ENCODE peak calls at places on chromosomes 7 and 10, in five cellular contexts. A is psoas muscle, W is A549, O is fibroblast of pulmonary artery, Y is OCI-LY7. M is an unnamed sample.

GRCh38 chr10:3874988-3875841 is 90.2 kb upstream of the KLF6 start:
- DNase-seq in W (no peak), Y (peak), A (no peak), O (no peak), M (no peak)

GRCh38 chr10:4280481-4281206 is 495.6 kb upstream of the KLF6 start:
- DNase-seq in Y (no peak), W (no peak), O (peak), A (no peak), M (no peak)

GRCh38 chr7:80225361-80225760 is 90.7 kb downstream of the GNAI1 start:
- DNase-seq in A (no peak), O (peak), W (no peak), Y (no peak), M (no peak)

GRCh38 chr7:75042299-75042698 is 31.3 kb downstream of the RCC1L start:
- DNase-seq in A (no peak), W (no peak), O (no peak), Y (no peak), M (peak)

GRCh38 chr10:103458720-103459119 is at the start of gene CALHM1:
- DNase-seq in W (no peak), A (no peak), Y (peak), O (no peak), M (no peak)

GRCh38 chr10:125985557-125986246 is 89.3 kb downstream of the FANK1 start:
- DNase-seq in W (no peak), O (no peak), A (no peak), Y (no peak), M (no peak)

GRCh38 chr7:50674299-50674698 is 108.4 kb downstream of the GRB10 start:
- DNase-seq in Y (no peak), O (no peak), W (no peak), A (no peak), M (no peak)

GRCh38 chr7:142002179-142002578 is 6.5 kb downstream of the MGAM start:
- DNase-seq in A (no peak), Y (no peak), W (no peak), O (no peak), M (no peak)

GRCh38 chr7:86933295-86933845 is 126.1 kb downstream of the ELAPOR2 start:
- DNase-seq in Y (no peak), W (no peak), O (no peak), A (no peak), M (no peak)

GRCh38 chr10:12479924-12480323 is 130.6 kb downstream of the CAMK1D start:
- DNase-seq in Y (no peak), O (no peak), W (no peak), A (no peak), M (no peak)

GRCh38 chr10:80104066-80104926 is 25.8 kb downstream of the TMEM254 start:
- DNase-seq in O (peak), Y (no peak), W (no peak), A (peak), M (no peak)

GRCh38 chr7:1458676-1459511 is at the start of gene MICALL2:
- DNase-seq in O (peak), Y (peak), W (peak), A (peak), M (peak)

GRCh38 chr10:102796407-102797176 is 40.6 kb downstream of the CYP17A1 start:
- DNase-seq in Y (peak), W (no peak), O (peak), A (peak), M (peak)

GRCh38 chr7:103690576-103690975 is 244.6 kb upstream of the SLC26A5 start:
- DNase-seq in W (no peak), A (no peak), O (no peak), Y (no peak), M (no peak)

GRCh38 chr7:157389951-157390730 is 53.3 kb downstream of the DNAJB6 start:
- DNase-seq in W (no peak), Y (no peak), A (no peak), O (peak), M (no peak)

GRCh38 chr10:125369382-125370326 is 209.3 kb upstream of the CTBP2 start:
- DNase-seq in O (no peak), A (no peak), Y (no peak), W (no peak), M (no peak)

GRCh38 chr10:101614957-101615759 is 27.0 kb downstream of the DPCD start:
- DNase-seq in A (no peak), O (no peak), Y (no peak), W (no peak), M (peak)

GRCh38 chr10:92688927-92689662 is 660 bp upstream of the HHEX start:
- DNase-seq in A (peak), W (peak), O (peak), Y (peak), M (peak)

GRCh38 chr7:106617860-106618259 is 43.1 kb downstream of the CCDC71L start:
- DNase-seq in Y (no peak), W (no peak), O (no peak), A (no peak), M (no peak)

GRCh38 chr10:93495654-93496321 is 624 bp upstream of the CEP55 start:
- DNase-seq in W (peak), A (peak), Y (peak), O (no peak), M (peak)

GRCh38 chr10:46229144-46229563 is 57.6 kb upstream of the ANTXRL start:
- DNase-seq in W (peak), O (no peak), Y (peak), A (no peak), M (no peak)

GRCh38 chr7:125563557-125563956 is 633.9 kb upstream of the POT1 start:
- DNase-seq in O (no peak), A (no peak), W (no peak), Y (no peak), M (peak)

GRCh38 chr7:153584132-153584531 is 468.1 kb upstream of the DPP6 start:
- DNase-seq in O (no peak), A (no peak), W (no peak), Y (no peak), M (no peak)

GRCh38 chr7:17347426-17347825 is 49.0 kb downstream of the AHR start:
- DNase-seq in W (no peak), O (peak), Y (no peak), A (no peak), M (no peak)

GRCh38 chr10:44806895-44807294 is 104.2 kb upstream of the TMEM72 start:
- DNase-seq in O (no peak), Y (no peak), W (no peak), A (no peak), M (no peak)

GRCh38 chr10:101031796-101032636 is 982 bp downstream of the SFXN3 start:
- DNase-seq in W (peak), A (peak), O (peak), Y (no peak), M (peak)

GRCh38 chr7:32670105-32670504 is 174.8 kb downstream of the AVL9 start:
- DNase-seq in Y (no peak), A (no peak), O (peak), W (peak), M (no peak)

GRCh38 chr7:91182819-91183405 is 81.3 kb upstream of the FZD1 start:
- DNase-seq in A (no peak), W (no peak), Y (no peak), O (peak), M (no peak)

GRCh38 chr7:112136707-112137008 is 69.5 kb downstream of the DOCK4 start:
- DNase-seq in A (no peak), Y (no peak), W (no peak), O (no peak), M (no peak)

GRCh38 chr7:650339-651031 is 76.0 kb upstream of the DNAAF5 start:
- DNase-seq in W (no peak), A (no peak), O (no peak), Y (no peak), M (peak)

GRCh38 chr7:85226401-85227085 is 39.7 kb upstream of the SEMA3D start:
- DNase-seq in A (no peak), W (no peak), O (no peak), Y (no peak), M (no peak)

GRCh38 chr7:11716185-11716584 is 115.8 kb downstream of the THSD7A start:
- DNase-seq in O (peak), W (peak), A (no peak), Y (no peak), M (peak)

GRCh38 chr7:92916751-92917369 is 80.5 kb upstream of the CDK6 start:
- DNase-seq in A (no peak), Y (no peak), O (peak), W (peak), M (no peak)

GRCh38 chr10:48451969-48452878 is 145.7 kb downstream of the MAPK8 start:
- DNase-seq in W (no peak), O (no peak), A (peak), Y (no peak), M (peak)

GRCh38 chr7:111855842-111856227 is 293.5 kb upstream of the IMMP2L start:
- DNase-seq in O (peak), W (peak), Y (no peak), A (no peak), M (no peak)

GRCh38 chr10:52951819-52952218 is 179.2 kb upstream of the MBL2 start:
- DNase-seq in O (peak), A (no peak), Y (peak), W (peak), M (no peak)

GRCh38 chr10:110142965-110143364 is 64.4 kb upstream of the MXI1 start:
- DNase-seq in Y (no peak), O (no peak), A (no peak), W (no peak), M (no peak)

DNA sequence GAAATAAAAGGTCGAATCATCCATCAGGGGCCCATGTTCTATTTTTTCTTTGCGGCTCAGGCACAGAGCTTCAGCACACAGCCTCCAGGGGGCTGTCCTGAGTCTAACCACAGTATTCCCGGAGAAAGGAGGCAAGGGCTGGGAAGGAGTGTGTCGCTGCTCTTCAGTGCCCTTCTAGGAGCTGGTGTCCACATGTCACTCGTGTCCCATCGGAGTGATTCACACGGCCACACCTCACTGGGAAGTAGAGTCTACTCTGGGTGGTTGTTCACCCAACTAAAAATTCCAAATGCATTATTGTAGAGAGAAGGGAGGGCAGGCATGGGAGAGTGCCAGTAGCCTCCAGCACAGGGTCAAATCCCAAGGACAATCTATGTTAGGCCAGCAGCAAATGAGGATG is 114.8 kb upstream of the LANCL2 start:
- DNase-seq in O (peak), W (peak), Y (no peak), A (no peak), M (no peak)
- TF ChIP-seq CTCF in O (peak), W (peak), Y (peak), A (no peak), M (peak)

GRCh38 chr7:114939484-114940097 is 17.7 kb downstream of the MDFIC start:
- DNase-seq in Y (peak), O (no peak), W (no peak), A (peak), M (no peak)
- H3K4me3 ChIP-seq in Y (no peak), O (no peak), W (no peak), A (no peak), M (no peak)

GRCh38 chr7:118648002-118648401 is 423.5 kb downstream of the ANKRD7 start:
- DNase-seq in Y (no peak), W (no peak), O (no peak), A (no peak), M (no peak)
- TF ChIP-seq CTCF in Y (no peak), W (no peak), O (no peak), A (no peak), M (no peak)

GRCh38 chr7:123727071-123727837 is 21.5 kb downstream of the WASL start:
- DNase-seq in W (peak), A (no peak), O (peak), Y (no peak), M (no peak)
- H3K4me3 ChIP-seq in W (peak), A (no peak), O (no peak), Y (no peak), M (no peak)

DNA sequence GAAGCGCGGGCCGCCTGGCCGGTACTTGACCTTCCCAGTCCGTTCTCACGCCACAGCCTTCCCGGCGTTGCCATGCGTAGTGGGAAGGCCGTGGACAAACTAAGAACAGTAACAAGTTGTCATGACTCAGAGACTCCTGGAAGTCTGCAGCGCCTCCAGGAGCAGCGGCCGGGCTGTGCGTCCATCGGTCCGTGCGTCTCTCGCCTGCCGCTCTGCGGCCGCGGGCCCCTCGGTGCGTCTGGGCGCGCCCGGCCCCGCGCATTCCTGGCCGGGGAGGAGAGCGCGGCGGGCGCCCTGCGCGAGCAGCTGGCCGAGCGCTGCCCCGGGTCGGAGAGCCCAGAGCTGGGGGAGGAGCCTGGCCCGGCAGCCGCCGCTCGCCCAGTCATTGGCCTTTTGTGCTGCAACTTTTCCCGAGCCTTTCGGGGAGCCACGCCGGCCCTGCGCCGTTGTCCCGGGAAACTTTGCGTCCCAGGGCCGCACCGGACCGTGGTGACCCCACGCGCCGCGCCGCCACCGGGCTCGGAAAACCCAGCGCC is 123.7 kb downstream of the TACC2 start:
- DNase-seq in O (peak), W (peak), A (peak), Y (no peak), M (peak)
- TF ChIP-seq CTCF in O (peak), W (peak), A (peak), Y (no peak), M (peak)

DNA sequence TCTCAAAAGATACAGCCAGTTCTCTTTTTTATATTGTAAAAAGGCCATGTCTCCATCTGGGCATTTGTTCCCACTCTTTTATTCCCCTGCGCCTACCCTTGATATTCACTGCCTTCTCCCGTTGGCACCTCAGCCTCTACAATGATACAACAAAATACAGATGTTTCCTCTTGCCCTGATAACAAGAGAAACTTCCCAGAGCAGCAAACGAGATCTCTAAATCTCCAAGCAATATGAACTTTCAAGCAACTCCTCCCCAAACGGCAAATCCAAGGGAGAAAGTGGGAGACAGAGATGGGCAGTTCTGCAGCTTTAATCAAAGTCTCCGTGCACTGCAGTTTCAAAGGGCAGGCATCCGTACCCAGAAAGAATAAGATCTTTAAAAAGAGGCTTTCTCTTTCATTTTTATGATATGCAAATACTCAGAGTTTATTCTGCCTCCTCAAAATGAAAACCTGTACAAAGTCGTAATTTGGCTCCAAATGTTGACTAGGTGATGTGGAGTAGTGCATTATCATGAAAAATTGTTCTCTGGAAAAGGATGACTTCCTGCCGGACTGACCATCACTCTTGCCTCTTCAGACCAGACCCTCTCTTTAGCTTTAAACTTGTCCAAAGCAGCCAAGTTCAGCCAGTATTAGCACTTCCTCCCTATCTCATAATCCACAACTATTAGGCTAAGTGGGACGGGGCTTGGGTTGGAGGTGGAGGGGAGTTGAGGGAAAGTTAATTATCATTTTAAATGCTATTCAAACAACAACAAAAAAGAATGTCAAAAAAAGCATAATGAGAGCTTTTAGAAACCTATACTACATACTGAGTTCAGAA is 682 bp downstream of the HGF start:
- DNase-seq in Y (no peak), O (no peak), A (no peak), W (no peak), M (peak)
- H3K4me3 ChIP-seq in Y (no peak), O (peak), A (peak), W (no peak), M (peak)

GRCh38 chr7:135977020-135977741 is at the start of gene MTPN:
- DNase-seq in Y (peak), O (peak), A (peak), W (peak), M (peak)
- TF ChIP-seq CTCF in Y (no peak), O (no peak), A (no peak), W (no peak), M (no peak)

GRCh38 chr7:45921381-45921698 is 268 bp upstream of the IGFBP3 start:
- DNase-seq in W (no peak), O (no peak), Y (no peak), A (no peak), M (peak)
- H3K4me3 ChIP-seq in W (peak), O (peak), Y (no peak), A (peak), M (peak)

DNA sequence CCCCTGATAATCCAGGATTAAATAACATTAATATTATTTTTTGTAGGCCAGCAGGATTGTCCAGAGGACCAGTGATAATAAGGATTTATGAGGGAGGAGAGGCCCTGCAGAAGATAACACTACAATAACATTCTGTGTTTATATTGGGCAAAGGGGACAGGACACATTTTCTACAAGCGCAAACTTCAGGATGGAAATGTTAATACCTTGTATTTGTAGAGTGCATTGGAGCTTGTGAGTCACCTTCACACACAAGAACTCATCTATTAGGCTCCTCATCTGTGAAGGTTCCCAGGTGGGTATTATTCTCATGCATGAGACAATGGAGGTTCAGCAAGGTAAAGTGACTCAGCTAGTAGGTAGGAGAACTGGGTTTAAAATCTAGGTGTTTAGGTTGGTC is 51.1 kb downstream of the BAMBI start:
- DNase-seq in O (no peak), A (no peak), W (no peak), Y (no peak), M (no peak)
- TF ChIP-seq CTCF in O (no peak), A (no peak), W (no peak), Y (no peak), M (no peak)

M was measured in kidney.